ENCODE peak calls at places on chromosomes 2 and 18, in four cellular contexts. One of them, this sample, is unnamed.
A peak's percentile ranks its signal among the peaks of the same experiment; 100 is the strongest.

GRCh38 chr2:190879474-190880373 is 897 bp upstream of the GLS start:
- DNase-seq in thoracic aorta: peak; percentile 6
- DNase-seq in DND-41: no peak
- DNase-seq in kidney: peak; percentile 62
- DNase-seq in this sample: peak; percentile 35

GRCh38 chr2:40144022-40144421 is 307.9 kb downstream of the SLC8A1 start:
- DNase-seq in thoracic aorta: no peak
- DNase-seq in DND-41: no peak
- DNase-seq in kidney: no peak
- DNase-seq in this sample: no peak

GRCh38 chr2:237697586-237698337 is 70.4 kb downstream of the LRRFIP1 start:
- DNase-seq in thoracic aorta: no peak
- DNase-seq in DND-41: no peak
- DNase-seq in kidney: peak; percentile 67
- DNase-seq in this sample: no peak

GRCh38 chr2:60677376-60677775 is 78.7 kb upstream of the PAPOLG start:
- DNase-seq in thoracic aorta: no peak
- DNase-seq in DND-41: no peak
- DNase-seq in kidney: no peak
- DNase-seq in this sample: no peak

GRCh38 chr2:42267530-42267929 is 93.5 kb downstream of the COX7A2L start:
- DNase-seq in thoracic aorta: no peak
- DNase-seq in DND-41: no peak
- DNase-seq in kidney: no peak
- DNase-seq in this sample: no peak

GRCh38 chr18:70335892-70336726 is 47.3 kb downstream of the SOCS6 start:
- DNase-seq in thoracic aorta: no peak
- DNase-seq in DND-41: no peak
- DNase-seq in kidney: no peak
- DNase-seq in this sample: no peak

GRCh38 chr2:31239842-31240198 is 5.9 kb downstream of the EHD3 start:
- DNase-seq in thoracic aorta: peak; percentile 52
- DNase-seq in DND-41: no peak
- DNase-seq in kidney: no peak
- DNase-seq in this sample: no peak

GRCh38 chr18:24118750-24119577 is 19.9 kb upstream of the CABYR start:
- DNase-seq in thoracic aorta: peak; percentile 19
- DNase-seq in DND-41: peak; percentile 75
- DNase-seq in kidney: peak; percentile 10
- DNase-seq in this sample: peak; percentile 68

GRCh38 chr2:86772626-86773025 is 18.1 kb downstream of the CD8A start:
- DNase-seq in thoracic aorta: no peak
- DNase-seq in DND-41: no peak
- DNase-seq in kidney: no peak
- DNase-seq in this sample: no peak

GRCh38 chr2:232516556-232516955 is 3.6 kb upstream of the PRSS56 start:
- DNase-seq in thoracic aorta: no peak
- DNase-seq in DND-41: no peak
- DNase-seq in kidney: no peak
- DNase-seq in this sample: no peak

GRCh38 chr2:227153766-227154486 is 10.1 kb downstream of the COL4A4 start:
- DNase-seq in thoracic aorta: no peak
- DNase-seq in DND-41: no peak
- DNase-seq in kidney: no peak
- DNase-seq in this sample: no peak

GRCh38 chr18:51461956-51462355 is 264.5 kb upstream of the MEX3C start:
- DNase-seq in thoracic aorta: no peak
- DNase-seq in DND-41: no peak
- DNase-seq in kidney: no peak
- DNase-seq in this sample: no peak

GRCh38 chr2:232910376-232910775 is 40.3 kb downstream of the SNORC start:
- DNase-seq in thoracic aorta: no peak
- DNase-seq in DND-41: no peak
- DNase-seq in kidney: no peak
- DNase-seq in this sample: no peak

GRCh38 chr2:234502285-234502918 is 5.5 kb upstream of the ARL4C start:
- DNase-seq in thoracic aorta: no peak
- DNase-seq in DND-41: no peak
- DNase-seq in kidney: no peak
- DNase-seq in this sample: no peak

GRCh38 chr2:216477283-216478035 is 21.2 kb upstream of the RPL37A start:
- DNase-seq in thoracic aorta: no peak
- DNase-seq in DND-41: no peak
- DNase-seq in kidney: no peak
- DNase-seq in this sample: no peak

GRCh38 chr2:172698041-172698863 is 37.4 kb upstream of the RAPGEF4 start:
- DNase-seq in thoracic aorta: no peak
- DNase-seq in DND-41: no peak
- DNase-seq in kidney: no peak
- DNase-seq in this sample: no peak

GRCh38 chr18:74268933-74269620 is 22.7 kb downstream of the CYB5A start:
- DNase-seq in thoracic aorta: no peak
- DNase-seq in DND-41: no peak
- DNase-seq in kidney: no peak
- DNase-seq in this sample: no peak

GRCh38 chr2:95059656-95060370 is 34.3 kb downstream of the MAL start:
- DNase-seq in thoracic aorta: no peak
- DNase-seq in DND-41: no peak
- DNase-seq in kidney: no peak
- DNase-seq in this sample: no peak

GRCh38 chr2:54519841-54520459 is 63.8 kb downstream of the SPTBN1 start:
- DNase-seq in thoracic aorta: no peak
- DNase-seq in DND-41: no peak
- DNase-seq in kidney: no peak
- DNase-seq in this sample: no peak

GRCh38 chr2:219060821-219061791 is at the start of gene IHH:
- DNase-seq in thoracic aorta: no peak
- DNase-seq in DND-41: no peak
- DNase-seq in kidney: peak; percentile 73
- DNase-seq in this sample: no peak

GRCh38 chr18:35409921-35410320 is 32.8 kb upstream of the ZNF396 start:
- DNase-seq in thoracic aorta: no peak
- DNase-seq in DND-41: no peak
- DNase-seq in kidney: no peak
- DNase-seq in this sample: no peak

GRCh38 chr2:204550738-204551137 is 5.5 kb downstream of the PARD3B start:
- DNase-seq in thoracic aorta: no peak
- DNase-seq in DND-41: no peak
- DNase-seq in kidney: no peak
- DNase-seq in this sample: no peak

GRCh38 chr2:161031516-161031915 is 128.7 kb upstream of the TANK start:
- DNase-seq in thoracic aorta: no peak
- DNase-seq in DND-41: no peak
- DNase-seq in kidney: no peak
- DNase-seq in this sample: no peak

GRCh38 chr2:233976690-233977294 is 59.6 kb downstream of the TRPM8 start:
- DNase-seq in thoracic aorta: no peak
- DNase-seq in DND-41: peak; percentile 36
- DNase-seq in kidney: no peak
- DNase-seq in this sample: no peak

GRCh38 chr2:197877038-197877437 is 72.6 kb downstream of the PLCL1 start:
- DNase-seq in thoracic aorta: no peak
- DNase-seq in DND-41: no peak
- DNase-seq in kidney: no peak
- DNase-seq in this sample: no peak

GRCh38 chr18:48124857-48125626 is 194.6 kb upstream of the SMAD2 start:
- DNase-seq in thoracic aorta: no peak
- DNase-seq in DND-41: no peak
- DNase-seq in kidney: no peak
- DNase-seq in this sample: no peak

GRCh38 chr18:52459890-52460289 is 119.9 kb downstream of the DCC start:
- DNase-seq in thoracic aorta: no peak
- DNase-seq in DND-41: no peak
- DNase-seq in kidney: no peak
- DNase-seq in this sample: no peak

GRCh38 chr2:48282281-48282680 is 247.7 kb upstream of the STON1 start:
- DNase-seq in thoracic aorta: no peak
- DNase-seq in DND-41: no peak
- DNase-seq in kidney: no peak
- DNase-seq in this sample: no peak

GRCh38 chr2:173935305-173935704 is 29.9 kb downstream of the SP3 start:
- DNase-seq in thoracic aorta: no peak
- DNase-seq in DND-41: no peak
- DNase-seq in kidney: no peak
- DNase-seq in this sample: no peak

GRCh38 chr2:101433465-101433864 is 41.4 kb downstream of the RFX8 start:
- DNase-seq in thoracic aorta: no peak
- DNase-seq in DND-41: no peak
- DNase-seq in kidney: no peak
- DNase-seq in this sample: no peak

GRCh38 chr18:48829443-48830149 is 121.2 kb downstream of the SMAD7 start:
- DNase-seq in thoracic aorta: no peak
- DNase-seq in DND-41: no peak
- DNase-seq in kidney: peak; percentile 78
- DNase-seq in this sample: peak; percentile 18

GRCh38 chr2:112959109-112959591 is 18.7 kb upstream of the IL36G start:
- DNase-seq in thoracic aorta: no peak
- DNase-seq in DND-41: no peak
- DNase-seq in kidney: no peak
- DNase-seq in this sample: no peak

GRCh38 chr2:134273240-134273983 is 19.5 kb downstream of the MGAT5 start:
- DNase-seq in thoracic aorta: no peak
- DNase-seq in DND-41: no peak
- DNase-seq in kidney: no peak
- DNase-seq in this sample: no peak

GRCh38 chr2:186614373-186614772 is 24.5 kb downstream of the ITGAV start:
- DNase-seq in thoracic aorta: no peak
- DNase-seq in DND-41: no peak
- DNase-seq in kidney: no peak
- DNase-seq in this sample: no peak

GRCh38 chr18:5900249-5900648 is 4.9 kb upstream of the TMEM200C start:
- DNase-seq in thoracic aorta: no peak
- DNase-seq in DND-41: no peak
- DNase-seq in kidney: no peak
- DNase-seq in this sample: no peak

GRCh38 chr2:28349546-28350165 is 43.0 kb upstream of the FOSL2 start:
- DNase-seq in thoracic aorta: no peak
- DNase-seq in DND-41: no peak
- DNase-seq in kidney: peak; percentile 65
- DNase-seq in this sample: no peak

GRCh38 chr2:49770919-49771318 is 616.6 kb upstream of the FSHR start:
- DNase-seq in thoracic aorta: no peak
- DNase-seq in DND-41: no peak
- DNase-seq in kidney: no peak
- DNase-seq in this sample: no peak

GRCh38 chr2:27051902-27052645 is 606 bp downstream of the AGBL5 start:
- DNase-seq in thoracic aorta: no peak
- DNase-seq in DND-41: no peak
- DNase-seq in kidney: peak; percentile 92
- DNase-seq in this sample: no peak
- H3K4me1 ChIP-seq in thoracic aorta: peaks cover 15% of the 10 kb centered on the region
- H3K4me1 ChIP-seq in DND-41: peaks cover 30% of the 10 kb centered on the region
- H3K4me1 ChIP-seq in kidney: peaks cover 2% of the 10 kb centered on the region
- H3K4me1 ChIP-seq in this sample: peaks cover 14% of the 10 kb centered on the region

GRCh38 chr2:128362889-128363228 is 44.2 kb upstream of the HS6ST1 start:
- DNase-seq in thoracic aorta: peak; percentile 21
- DNase-seq in DND-41: no peak
- DNase-seq in kidney: peak; percentile 90
- DNase-seq in this sample: no peak
- H3K27ac ChIP-seq in thoracic aorta: peak overlapping the region; percentile 58
- H3K27ac ChIP-seq in DND-41: no peak overlapping the region
- H3K27ac ChIP-seq in kidney: no peak overlapping the region
- H3K27ac ChIP-seq in this sample: no peak overlapping the region

GRCh38 chr2:229917793-229918192 is 4.0 kb downstream of the TRIP12 start:
- DNase-seq in thoracic aorta: no peak
- DNase-seq in DND-41: no peak
- DNase-seq in kidney: no peak
- DNase-seq in this sample: no peak
- H3K4me1 ChIP-seq in thoracic aorta: peaks cover 50% of the 10 kb centered on the region
- H3K4me1 ChIP-seq in DND-41: peaks cover 17% of the 10 kb centered on the region
- H3K4me1 ChIP-seq in kidney: peaks cover 18% of the 10 kb centered on the region
- H3K4me1 ChIP-seq in this sample: peaks cover 49% of the 10 kb centered on the region

DNA sequence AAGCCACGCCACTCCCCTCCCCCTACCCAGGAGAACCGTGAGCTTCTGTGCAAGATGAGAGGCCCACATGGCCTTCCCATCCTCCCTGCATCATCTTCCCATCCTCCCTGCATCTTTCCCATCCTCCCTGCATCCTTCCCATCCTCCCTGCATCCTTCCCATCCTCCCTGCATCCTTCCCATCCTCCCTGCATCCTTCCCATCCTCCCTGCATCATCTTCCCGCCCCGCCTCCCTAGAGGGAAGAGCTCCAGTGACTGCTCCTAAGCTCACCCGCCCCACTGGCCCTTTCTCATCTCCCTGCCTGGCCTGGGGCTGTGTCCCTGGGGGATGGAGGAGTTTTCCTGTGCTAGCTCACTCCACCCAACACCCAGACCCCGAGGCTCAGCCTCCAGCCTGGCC is 93.3 kb upstream of the ASAP2 start:
- DNase-seq in thoracic aorta: no peak
- DNase-seq in DND-41: no peak
- DNase-seq in kidney: no peak
- DNase-seq in this sample: no peak
- H3K27ac ChIP-seq in thoracic aorta: no peak overlapping the region
- H3K27ac ChIP-seq in DND-41: no peak overlapping the region
- H3K27ac ChIP-seq in kidney: no peak overlapping the region
- H3K27ac ChIP-seq in this sample: no peak overlapping the region

GRCh38 chr2:45005261-45006002 is 3.8 kb downstream of the SIX2 start:
- DNase-seq in thoracic aorta: no peak
- DNase-seq in DND-41: no peak
- DNase-seq in kidney: no peak
- DNase-seq in this sample: no peak

GRCh38 chr2:45007356-45007755 is 1.9 kb downstream of the SIX2 start:
- DNase-seq in thoracic aorta: no peak
- DNase-seq in DND-41: no peak
- DNase-seq in kidney: no peak
- DNase-seq in this sample: no peak

GRCh38 chr2:45006041-45006941 is 3.0 kb downstream of the SIX2 start:
- DNase-seq in thoracic aorta: no peak
- DNase-seq in DND-41: no peak
- DNase-seq in kidney: no peak
- DNase-seq in this sample: no peak

GRCh38 chr2:45007961-45008295 is 1.3 kb downstream of the SIX2 start:
- DNase-seq in thoracic aorta: no peak
- DNase-seq in DND-41: no peak
- DNase-seq in kidney: no peak
- DNase-seq in this sample: no peak

GRCh38 chr2:45006942-45007287 is 2.3 kb downstream of the SIX2 start:
- DNase-seq in thoracic aorta: no peak
- DNase-seq in DND-41: no peak
- DNase-seq in kidney: no peak
- DNase-seq in this sample: no peak
- H3K4me1 ChIP-seq in thoracic aorta: peaks cover 38% of the 10 kb centered on the region
- H3K4me1 ChIP-seq in DND-41: no peaks in the 10 kb centered on the region
- H3K4me1 ChIP-seq in kidney: no peaks in the 10 kb centered on the region
- H3K4me1 ChIP-seq in this sample: no peaks in the 10 kb centered on the region

GRCh38 chr2:148027822-148028221 is 6.9 kb downstream of the MBD5 start:
- DNase-seq in thoracic aorta: no peak
- DNase-seq in DND-41: no peak
- DNase-seq in kidney: no peak
- DNase-seq in this sample: no peak
- H3K27ac ChIP-seq in thoracic aorta: no peak overlapping the region
- H3K27ac ChIP-seq in DND-41: no peak overlapping the region
- H3K27ac ChIP-seq in kidney: no peak overlapping the region
- H3K27ac ChIP-seq in this sample: no peak overlapping the region